ENCODE peak calls at places on chromosomes 13 and 19, in seven cellular contexts. I is COLO829; Q is aorta; F is AG04450; A is NCI-H1694; N is activated CD8-positive, alpha-beta memory T cell treated with anti-CD3 and anti-CD28 coated beads for 1 hour; C is amniotic stem cell. E is an unnamed sample.

GRCh38 chr19:35696835-35697234 is 7.5 kb upstream of the ZBTB32 start:
- DNase-seq in C (no peak), A (no peak), I (no peak), N (no peak), F (no peak), Q (no peak), E (no peak)

GRCh38 chr19:51079486-51080110 is 3.1 kb downstream of the KLK14 start:
- DNase-seq in F (no peak), A (no peak), I (no peak), N (no peak), C (no peak), Q (no peak), E (no peak)

GRCh38 chr19:48480151-48480475 is 10.9 kb downstream of the CYTH2 start:
- DNase-seq in A (no peak), I (no peak), N (no peak), C (no peak), F (no peak), Q (peak; percentile 90), E (peak; percentile 91)

GRCh38 chr13:28719656-28720055 is 886 bp upstream of the SLC46A3 start:
- DNase-seq in Q (no peak), N (no peak), F (no peak), I (no peak), C (no peak), A (no peak), E (no peak)

GRCh38 chr13:112892759-112893569 is 76.0 kb upstream of the MCF2L start:
- DNase-seq in F (no peak), C (no peak), N (no peak), Q (no peak), I (no peak), A (no peak), E (no peak)

GRCh38 chr19:32631381-32631780 is 43.6 kb downstream of the ANKRD27 start:
- DNase-seq in Q (no peak), N (no peak), A (no peak), I (no peak), C (no peak), F (no peak), E (no peak)

GRCh38 chr19:42125536-42125935 is 6.7 kb downstream of the POU2F2 start:
- DNase-seq in N (no peak), Q (no peak), C (no peak), A (no peak), I (no peak), F (no peak), E (peak; percentile 36)

GRCh38 chr13:24251525-24251924 is 57.9 kb upstream of the C1QTNF9 start:
- DNase-seq in F (no peak), N (peak; percentile 66), A (no peak), C (no peak), I (no peak), Q (no peak), E (no peak)

GRCh38 chr13:92315265-92315664 is 911.3 kb upstream of the GPC6 start:
- DNase-seq in I (no peak), A (no peak), C (no peak), F (no peak), N (no peak), Q (no peak), E (no peak)

GRCh38 chr13:94020833-94021232 is 458.6 kb downstream of the DCT start:
- DNase-seq in I (peak; percentile 42), Q (no peak), F (no peak), A (no peak), N (no peak), C (peak; percentile 16), E (no peak)

GRCh38 chr13:94548382-94549240 is 47.3 kb downstream of the TGDS start:
- DNase-seq in A (peak; percentile 21), I (no peak), N (peak; percentile 5), C (no peak), Q (peak; percentile 80), F (no peak), E (peak; percentile 80)

GRCh38 chr19:33906578-33907335 is 110.1 kb downstream of the KCTD15 start:
- DNase-seq in N (no peak), C (no peak), I (no peak), Q (peak; percentile 72), A (no peak), F (no peak), E (peak; percentile 74)

GRCh38 chr13:48542581-48543341 is 9.9 kb upstream of the RCBTB2 start:
- DNase-seq in I (peak; percentile 45), Q (no peak), A (no peak), N (no peak), C (no peak), F (no peak), E (peak; percentile 64)

GRCh38 chr19:36604656-36605100 is 435 bp upstream of the ZNF382 start:
- DNase-seq in N (peak; percentile 70), F (no peak), C (peak; percentile 11), Q (peak; percentile 85), I (peak; percentile 13), A (no peak), E (peak; percentile 24)

GRCh38 chr19:29311391-29311790 is 98.4 kb upstream of the UQCRFS1 start:
- DNase-seq in N (no peak), C (no peak), F (no peak), Q (no peak), A (peak; percentile 91), I (no peak), E (peak; percentile 39)

GRCh38 chr19:5250127-5250659 is 90.4 kb downstream of the PTPRS start:
- DNase-seq in I (no peak), A (peak; percentile 23), Q (peak; percentile 94), C (no peak), N (no peak), F (no peak), E (no peak)

GRCh38 chr13:42574435-42575311 is 721 bp downstream of the TNFSF11 start:
- DNase-seq in A (no peak), N (no peak), Q (no peak), I (no peak), F (no peak), C (no peak), E (peak; percentile 44)

GRCh38 chr13:42215578-42216421 is 56.2 kb upstream of the AKAP11 start:
- DNase-seq in I (peak; percentile 14), Q (no peak), A (peak; percentile 34), C (peak; percentile 18), N (no peak), F (peak; percentile 15), E (peak; percentile 77)

GRCh38 chr19:15790096-15790495 is 2.6 kb downstream of the OR10H5 start:
- DNase-seq in F (no peak), N (no peak), C (no peak), A (no peak), Q (no peak), I (no peak), E (no peak)

GRCh38 chr19:17512574-17512939 is 1.1 kb downstream of the PGLS start:
- DNase-seq in A (no peak), N (no peak), C (no peak), I (no peak), F (no peak), Q (no peak), E (no peak)

GRCh38 chr13:112487127-112487517 is 100.8 kb downstream of the TUBGCP3 start:
- DNase-seq in F (no peak), A (no peak), C (no peak), N (no peak), I (no peak), Q (no peak), E (no peak)

GRCh38 chr19:38676023-38676877 is 28.8 kb downstream of the ACTN4 start:
- DNase-seq in A (no peak), I (peak; percentile 74), N (no peak), Q (no peak), C (no peak), F (no peak), E (no peak)

GRCh38 chr19:1374250-1374577 is 9.5 kb upstream of the NDUFS7 start:
- DNase-seq in I (no peak), C (no peak), F (no peak), Q (no peak), A (no peak), N (no peak), E (no peak)

GRCh38 chr13:24511019-24511823 is 1.4 kb downstream of the PARP4 start:
- DNase-seq in A (no peak), Q (no peak), C (peak; percentile 55), N (peak; percentile 3), I (peak; percentile 70), F (peak; percentile 60), E (peak; percentile 33)

GRCh38 chr13:45299194-45299593 is 41.8 kb downstream of the TPT1 start:
- DNase-seq in N (no peak), A (no peak), I (no peak), F (no peak), C (no peak), Q (no peak), E (no peak)

GRCh38 chr19:37914908-37915307 is 7.9 kb downstream of the SIPA1L3 start:
- DNase-seq in C (no peak), F (no peak), I (no peak), A (no peak), N (no peak), Q (no peak), E (no peak)

GRCh38 chr13:24254151-24254810 is 55.1 kb upstream of the C1QTNF9 start:
- DNase-seq in A (no peak), N (no peak), C (no peak), I (no peak), Q (no peak), F (peak; percentile 10), E (no peak)

GRCh38 chr19:12784871-12785430 is 6.3 kb upstream of the JUNB start:
- DNase-seq in C (no peak), A (no peak), N (no peak), F (no peak), I (no peak), Q (no peak), E (no peak)

GRCh38 chr19:3404324-3405260 is 38.2 kb downstream of the NFIC start:
- DNase-seq in F (peak; percentile 81), N (no peak), Q (peak; percentile 96), A (no peak), I (peak; percentile 87), C (no peak), E (peak; percentile 56)

E was measured in GM23338.